ENCODE peak calls at places on chromosomes 6 and 20, in six cellular contexts. B is IMR-90, V is B cell, R is astrocyte, W is activated B cell treated with CpG ODN at 0.5 μM for 24 hours, I is BJ. D is an unnamed sample.
A peak's percentile ranks its signal among the peaks of the same experiment; 100 is the strongest.

GRCh38 chr6:35624341-35625070 is 64.2 kb downstream of the FKBP5 start:
- DNase-seq in B (peak; percentile 27), V (no peak), R (no peak), W (no peak), I (no peak), D (no peak)

GRCh38 chr6:99606670-99607415 is at the start of gene PRDM13:
- DNase-seq in B (no peak), V (no peak), R (no peak), W (no peak), I (no peak), D (no peak)

GRCh38 chr6:90343581-90343980 is 46.9 kb upstream of the BACH2 start:
- DNase-seq in B (peak; percentile 53), V (no peak), R (peak; percentile 54), W (no peak), I (no peak), D (no peak)

GRCh38 chr6:90068835-90069478 is 174.7 kb downstream of the GJA10 start:
- DNase-seq in B (peak; percentile 35), V (no peak), R (no peak), W (no peak), I (no peak), D (no peak)

GRCh38 chr6:119230160-119230559 is 119.4 kb downstream of the MAN1A1 start:
- DNase-seq in B (no peak), V (no peak), R (no peak), W (no peak), I (no peak), D (no peak)

GRCh38 chr6:41199427-41200246 is 1.3 kb downstream of the TREML2 start:
- DNase-seq in B (no peak), V (no peak), R (no peak), W (no peak), I (no peak), D (peak; percentile 60)

GRCh38 chr6:52560462-52560861 is 16.4 kb downstream of the TRAM2 start:
- DNase-seq in B (no peak), V (no peak), R (no peak), W (no peak), I (no peak), D (no peak)

GRCh38 chr6:155887431-155887830 is 431.8 kb upstream of the NOX3 start:
- DNase-seq in B (no peak), V (no peak), R (no peak), W (no peak), I (no peak), D (no peak)

GRCh38 chr20:64044484-64045247 is 4.8 kb downstream of the SOX18 start:
- DNase-seq in B (peak; percentile 37), V (no peak), R (no peak), W (no peak), I (no peak), D (no peak)

GRCh38 chr6:16244869-16245451 is 6.6 kb downstream of the GMPR start:
- DNase-seq in B (peak; percentile 51), V (no peak), R (peak; percentile 46), W (no peak), I (no peak), D (no peak)

DNA sequence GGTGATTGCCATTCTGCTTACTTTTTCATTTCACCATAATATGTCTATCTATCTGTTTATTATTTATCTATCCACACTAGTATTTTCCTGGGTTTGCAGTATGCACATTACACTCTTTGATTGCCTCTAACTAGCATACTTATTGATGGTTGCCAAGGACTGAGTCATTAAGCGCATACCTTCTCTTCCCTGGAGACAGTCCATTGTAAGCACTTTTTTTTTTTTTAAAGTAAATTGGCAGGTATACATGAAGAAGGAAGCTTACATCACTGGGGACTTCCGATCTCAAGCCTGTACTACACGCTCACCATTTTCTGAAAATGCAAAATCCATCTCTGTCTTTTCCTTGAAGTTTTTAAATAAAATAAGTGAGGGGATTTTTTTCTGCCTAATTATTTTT is 63.6 kb downstream of the HMGN3 start:
- DNase-seq in B (peak; percentile 1), V (no peak), R (peak; percentile 88), W (no peak), I (no peak), D (no peak)
- TF ChIP-seq CTCF in B (no peak), V (no peak), R (no peak), W (no peak), I (no peak), D (no peak)

GRCh38 chr20:46139908-46140482 is 21.9 kb downstream of the CD40 start:
- DNase-seq in B (no peak), V (no peak), R (no peak), W (no peak), I (no peak), D (no peak)

GRCh38 chr20:46145646-46146045 is 27.5 kb downstream of the CD40 start:
- DNase-seq in B (no peak), V (no peak), R (no peak), W (no peak), I (no peak), D (no peak)

GRCh38 chr20:46144626-46145025 is 26.5 kb downstream of the CD40 start:
- DNase-seq in B (no peak), V (no peak), R (no peak), W (no peak), I (no peak), D (no peak)

GRCh38 chr20:46139243-46139889 is 21.3 kb downstream of the CD40 start:
- DNase-seq in B (no peak), V (no peak), R (no peak), W (no peak), I (no peak), D (no peak)

DNA sequence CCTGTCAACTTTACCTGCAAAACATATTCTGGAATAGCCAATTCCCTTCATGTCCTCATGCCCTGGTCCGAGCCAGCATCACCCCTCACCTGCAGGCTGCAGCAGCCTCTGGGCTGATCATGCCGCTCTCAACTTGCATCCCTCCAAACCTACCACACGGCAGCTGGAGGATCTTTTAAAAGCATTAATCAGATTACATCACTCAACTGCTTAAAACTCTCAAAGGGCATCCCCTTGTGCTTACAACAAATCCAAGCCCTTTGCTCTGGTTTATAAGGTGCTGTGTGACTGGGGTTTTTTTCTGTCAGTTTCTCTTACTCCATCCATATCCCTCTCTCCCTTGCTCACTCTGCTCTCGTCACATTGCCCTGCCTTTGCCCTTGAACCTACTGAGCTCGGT is 24.0 kb downstream of the CD40 start:
- DNase-seq in B (no peak), V (no peak), R (no peak), W (no peak), I (no peak), D (no peak)
- TF ChIP-seq CTCF in B (no peak), V (no peak), R (no peak), W (no peak), I (no peak), D (no peak)

DNA sequence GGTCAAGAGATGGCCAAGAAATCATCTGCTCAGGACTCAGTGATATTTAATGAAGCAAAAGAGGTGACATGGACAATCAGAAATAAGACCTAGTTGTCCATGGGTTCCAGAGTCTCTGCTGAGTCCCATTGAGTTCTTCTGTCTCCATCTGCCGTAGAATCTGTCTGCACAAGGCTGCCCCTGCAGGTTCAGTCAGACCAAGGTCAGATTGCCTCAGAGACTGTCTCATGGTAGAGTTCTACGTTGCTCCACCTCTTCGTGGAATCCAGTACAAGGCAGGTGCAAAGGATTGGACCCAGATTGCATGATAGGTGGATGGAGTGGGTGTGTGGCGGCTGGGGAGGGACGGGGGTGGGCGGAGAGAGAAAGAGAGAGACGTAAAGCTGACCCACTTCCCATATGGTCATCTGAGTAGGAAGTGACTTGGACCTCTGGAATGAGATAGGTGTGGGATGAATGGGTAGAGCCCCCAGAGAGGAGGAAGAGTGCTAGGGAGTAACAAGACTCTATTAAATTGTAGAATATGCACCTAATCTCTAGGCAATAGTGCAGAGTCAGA is 75.3 kb downstream of the SOBP start:
- DNase-seq in B (no peak), V (no peak), R (no peak), W (no peak), I (no peak), D (no peak)
- TF ChIP-seq CTCF in B (no peak), V (no peak), R (no peak), W (no peak), I (no peak), D (no peak)

GRCh38 chr20:41248371-41249024 is 69.0 kb downstream of the ZHX3 start:
- DNase-seq in B (no peak), V (no peak), R (peak; percentile 28), W (no peak), I (no peak), D (no peak)

GRCh38 chr20:41242352-41242751 is 75.2 kb downstream of the ZHX3 start:
- DNase-seq in B (no peak), V (no peak), R (no peak), W (no peak), I (no peak), D (no peak)

GRCh38 chr20:41242807-41243206 is 74.7 kb downstream of the ZHX3 start:
- DNase-seq in B (no peak), V (no peak), R (no peak), W (no peak), I (no peak), D (no peak)

GRCh38 chr20:41247523-41248370 is 69.8 kb downstream of the ZHX3 start:
- DNase-seq in B (no peak), V (no peak), R (no peak), W (no peak), I (no peak), D (no peak)

GRCh38 chr20:41245086-41245707 is 72.3 kb downstream of the ZHX3 start:
- DNase-seq in B (peak; percentile 42), V (no peak), R (no peak), W (no peak), I (no peak), D (no peak)
- TF ChIP-seq CTCF in B (no peak), V (no peak), R (no peak), W (no peak), I (no peak), D (no peak)

DNA sequence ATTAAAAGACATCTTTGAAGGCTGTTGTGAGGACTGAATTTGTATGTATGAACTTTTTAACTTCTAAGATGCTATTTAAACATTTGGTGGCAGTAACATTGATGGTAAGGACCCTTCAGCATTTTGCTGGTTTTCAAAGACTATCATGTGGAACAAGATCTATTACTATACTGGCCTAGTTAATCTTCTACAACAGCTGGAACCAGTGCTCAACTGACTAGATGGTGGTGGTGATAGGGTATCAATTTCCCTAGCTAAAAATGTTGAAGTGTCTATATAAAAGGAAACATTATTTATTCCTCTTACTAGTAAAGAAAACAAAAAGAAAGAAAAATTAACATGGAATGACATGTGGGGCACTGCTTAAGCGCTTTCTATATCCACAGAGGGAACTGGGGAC is 195.7 kb downstream of the TASP1 start:
- DNase-seq in B (no peak), V (no peak), R (no peak), W (no peak), I (no peak), D (no peak)
- TF ChIP-seq CTCF in B (no peak), V (no peak), R (no peak), W (no peak), I (no peak), D (no peak)

DNA sequence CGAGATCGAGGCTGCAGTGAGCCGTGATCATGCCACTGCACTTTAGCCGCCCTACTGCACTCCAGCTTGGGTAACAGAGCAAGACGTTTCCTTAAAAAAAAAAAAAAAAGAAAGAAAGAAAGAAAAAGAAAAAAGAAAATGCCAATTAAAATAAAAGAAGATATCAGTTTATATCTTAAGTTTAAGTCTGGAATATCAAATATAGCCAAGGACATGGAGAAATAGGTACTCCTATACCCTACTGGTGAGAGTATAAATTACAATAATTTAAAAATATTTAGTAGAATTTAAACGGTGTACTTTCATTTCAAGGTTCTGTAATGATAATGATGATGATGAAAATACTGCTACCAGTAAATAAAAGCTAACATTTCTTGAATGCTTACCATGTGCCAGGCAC is 3.8 kb upstream of the TRIM31 start:
- DNase-seq in B (no peak), V (no peak), R (no peak), W (no peak), I (no peak), D (no peak)
- TF ChIP-seq CTCF in B (no peak), V (peak; percentile 66), R (no peak), W (no peak), I (no peak), D (no peak)